ENCODE peak calls at places on chromosomes 7 and 10, in four cellular contexts. Y is BE2C, A is AG04449, S is astrocyte of the spinal cord. U is an unnamed sample.

GRCh38 chr7:99404977-99405320 is 3.4 kb downstream of the PDAP1 start:
- DNase-seq in S (no peak), Y (no peak), A (no peak), U (no peak)

GRCh38 chr7:103752995-103753394 is 236.5 kb downstream of the RELN start:
- DNase-seq in S (no peak), A (no peak), Y (no peak), U (no peak)

GRCh38 chr10:90224791-90225566 is 523.6 kb downstream of the KIF20B start:
- DNase-seq in A (no peak), S (no peak), Y (no peak), U (no peak)

GRCh38 chr7:101792051-101792651 is 25.3 kb upstream of the CUX1 start:
- DNase-seq in Y (peak), A (peak), S (no peak), U (no peak)

GRCh38 chr10:60942604-60943269 is 1.2 kb downstream of the RHOBTB1 start:
- DNase-seq in Y (no peak), A (no peak), S (peak), U (no peak)

GRCh38 chr7:57868771-57869483 is 418.9 kb downstream of the ZNF716 start:
- DNase-seq in A (no peak), Y (no peak), S (no peak), U (no peak)

GRCh38 chr10:132429281-132430230 is 32.6 kb downstream of the PWWP2B start:
- DNase-seq in A (no peak), S (no peak), Y (no peak), U (no peak)

GRCh38 chr7:29480456-29480855 is 83.2 kb upstream of the PRR15 start:
- DNase-seq in Y (no peak), S (no peak), A (no peak), U (no peak)

GRCh38 chr7:75982306-75983064 is 11.9 kb downstream of the TMEM120A start:
- DNase-seq in S (no peak), Y (no peak), A (no peak), U (no peak)

GRCh38 chr10:49025347-49025983 is 85.8 kb upstream of the LRRC18 start:
- DNase-seq in S (no peak), A (no peak), Y (no peak), U (no peak)

GRCh38 chr10:13660545-13660920 is 73.8 kb downstream of the PRPF18 start:
- DNase-seq in S (no peak), Y (no peak), A (no peak), U (no peak)

GRCh38 chr7:118843456-118843855 is 619.0 kb downstream of the ANKRD7 start:
- DNase-seq in A (no peak), S (no peak), Y (no peak), U (no peak)

DNA sequence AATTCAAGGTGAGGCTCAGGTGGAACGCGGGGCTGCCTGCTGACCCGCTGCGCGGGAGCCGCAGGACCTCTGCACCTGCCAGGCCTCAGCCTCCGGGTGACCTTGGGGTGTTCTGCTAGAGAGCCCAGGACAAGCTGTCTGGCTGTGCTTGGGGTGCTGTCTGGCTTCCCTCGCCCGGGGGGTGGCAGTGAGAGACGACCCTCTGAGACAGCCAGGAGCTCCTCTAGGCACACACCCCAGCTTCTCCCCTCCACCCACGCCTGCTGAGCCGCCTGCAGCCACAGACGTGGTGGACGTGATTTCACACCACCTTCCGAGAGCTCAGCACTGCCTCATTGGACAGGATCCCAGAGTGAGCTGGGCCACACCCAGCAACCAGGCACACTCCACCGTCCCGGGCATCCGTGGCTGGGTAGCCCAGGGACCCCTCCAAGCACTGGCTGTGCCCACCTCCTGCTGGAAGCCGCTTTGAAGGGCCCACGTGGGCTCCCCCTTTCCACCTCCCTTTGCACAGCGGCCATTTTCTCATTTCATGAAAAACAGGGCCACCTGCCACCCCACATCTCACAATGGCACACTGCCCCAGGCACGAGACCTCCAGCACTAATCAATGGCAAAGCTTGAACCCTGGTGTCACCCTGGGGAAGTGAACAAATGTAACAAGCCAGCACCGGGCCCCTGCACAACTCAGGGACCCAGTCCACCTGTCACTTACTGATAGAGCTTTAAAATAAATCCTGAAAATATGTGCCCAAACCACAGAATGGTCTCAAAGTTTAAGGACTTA is 35.0 kb downstream of the ZFAND2A start:
- DNase-seq in A (no peak), Y (no peak), S (no peak), U (no peak)
- TF ChIP-seq CTCF in A (no peak), Y (no peak), S (no peak), U (no peak)

DNA sequence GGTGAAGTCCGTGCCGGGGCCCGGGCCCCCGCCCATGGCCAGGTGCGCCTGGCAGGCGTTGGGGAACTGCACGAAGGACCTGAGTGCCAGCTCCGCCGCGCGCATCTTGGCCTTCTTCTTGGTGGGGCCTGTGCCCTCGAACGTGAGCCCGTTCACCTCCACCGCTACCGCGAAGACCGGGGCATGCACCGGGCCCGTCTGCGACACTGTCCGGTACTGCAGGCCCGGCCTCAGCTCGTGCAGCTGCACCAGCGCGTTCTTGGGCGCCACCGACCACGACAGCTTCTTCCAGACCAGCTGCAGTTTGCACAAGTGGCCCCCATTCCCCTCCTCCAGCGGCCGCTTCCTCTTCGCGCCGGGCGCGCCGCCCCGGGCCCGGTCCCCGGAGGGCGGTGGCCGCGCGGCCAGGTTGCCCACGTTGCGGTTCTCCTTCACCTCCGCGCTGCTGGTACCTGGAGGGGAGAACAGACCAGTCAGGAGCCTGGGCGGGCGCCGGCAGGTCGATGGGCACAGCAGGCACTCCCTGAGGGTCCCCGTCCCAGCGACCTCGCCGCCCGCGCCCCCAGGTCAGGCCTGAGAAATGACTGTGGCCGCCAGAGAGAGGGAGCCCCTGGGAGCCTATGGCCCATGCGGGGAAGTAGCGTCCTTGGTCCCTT is 307.4 kb downstream of the WDR37 start:
- DNase-seq in Y (no peak), A (no peak), S (no peak), U (no peak)
- TF ChIP-seq CTCF in Y (no peak), A (no peak), S (no peak), U (no peak)

GRCh38 chr7:73742753-73743641 is 4.4 kb upstream of the ABHD11 start:
- DNase-seq in A (no peak), S (peak), Y (no peak), U (no peak)
- TF ChIP-seq CTCF in A (no peak), S (no peak), Y (no peak), U (no peak)

GRCh38 chr7:92987543-92987942 is 130.2 kb downstream of the SAMD9 start:
- DNase-seq in Y (no peak), S (no peak), A (no peak), U (no peak)

GRCh38 chr7:92988941-92989540 is 128.7 kb downstream of the SAMD9 start:
- DNase-seq in S (no peak), Y (no peak), A (no peak), U (peak)

GRCh38 chr7:92991190-92991589 is 126.6 kb downstream of the SAMD9 start:
- DNase-seq in Y (no peak), S (no peak), A (no peak), U (no peak)

GRCh38 chr7:92987095-92987494 is 130.7 kb downstream of the SAMD9 start:
- DNase-seq in S (peak), Y (no peak), A (peak), U (peak)

DNA sequence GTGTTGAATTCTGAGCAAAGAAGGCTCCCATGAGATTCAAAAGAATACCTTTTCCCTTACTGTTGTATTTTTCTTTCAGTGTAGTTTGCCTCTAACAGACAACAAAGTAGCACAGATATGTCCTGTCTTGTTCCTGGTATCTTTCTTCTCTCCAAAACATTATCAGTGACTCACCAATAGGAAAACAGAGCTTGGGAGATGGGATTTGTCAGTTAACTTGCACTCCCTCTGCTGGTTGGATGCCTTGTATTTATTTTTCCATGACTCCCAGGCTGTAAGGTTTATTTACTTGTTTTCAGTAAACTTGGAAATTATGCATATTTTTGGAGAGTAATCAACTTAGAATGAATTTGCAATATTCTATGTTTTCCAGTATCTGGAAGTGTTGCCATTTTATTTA is 129.7 kb downstream of the SAMD9 start:
- DNase-seq in S (peak), A (no peak), Y (peak), U (peak)
- TF ChIP-seq CTCF in S (peak), A (peak), Y (peak), U (peak)

GRCh38 chr7:116876664-116877442 is 14.5 kb downstream of the CAPZA2 start:
- DNase-seq in A (no peak), S (no peak), Y (peak), U (no peak)
- TF ChIP-seq CTCF in A (no peak), S (no peak), Y (peak), U (no peak)

GRCh38 chr7:31778296-31778695 is 91.3 kb downstream of the PPP1R17 start:
- DNase-seq in Y (no peak), A (no peak), S (no peak), U (no peak)

GRCh38 chr7:31776616-31777015 is 89.6 kb downstream of the PPP1R17 start:
- DNase-seq in S (peak), A (no peak), Y (no peak), U (no peak)

GRCh38 chr7:31783221-31783620 is 96.2 kb downstream of the PPP1R17 start:
- DNase-seq in Y (no peak), A (no peak), S (no peak), U (no peak)

GRCh38 chr7:31785081-31785480 is 98.1 kb downstream of the PPP1R17 start:
- DNase-seq in A (no peak), Y (no peak), S (no peak), U (no peak)

DNA sequence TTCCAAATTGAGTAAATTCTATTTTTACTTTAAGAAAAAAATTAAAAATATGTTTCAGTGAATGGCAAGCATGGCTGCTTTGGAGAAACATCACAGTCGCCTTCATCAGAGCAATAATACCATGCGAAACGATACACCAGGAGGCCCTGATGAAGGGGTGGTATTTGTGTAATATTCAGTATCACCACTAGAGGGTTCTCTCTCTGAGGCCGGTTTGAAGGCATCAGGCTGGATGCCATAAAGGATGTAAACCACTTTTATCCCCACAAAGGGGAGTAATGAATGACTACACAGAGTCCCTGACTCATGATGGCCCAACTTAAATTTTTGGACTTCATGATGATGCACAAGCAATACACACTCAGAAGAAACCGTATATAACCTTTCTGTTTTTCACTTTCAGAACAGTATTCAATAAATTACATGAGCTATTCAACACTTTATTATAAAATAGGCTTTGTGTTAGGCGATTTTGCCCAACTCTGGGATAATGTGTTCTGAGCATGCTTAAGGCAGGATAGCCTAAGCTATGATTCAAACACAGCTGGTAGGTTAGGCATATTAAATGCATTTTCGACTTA is 95.5 kb downstream of the PPP1R17 start:
- DNase-seq in Y (peak), A (no peak), S (peak), U (no peak)
- TF ChIP-seq CTCF in Y (peak), A (peak), S (peak), U (peak)

DNA sequence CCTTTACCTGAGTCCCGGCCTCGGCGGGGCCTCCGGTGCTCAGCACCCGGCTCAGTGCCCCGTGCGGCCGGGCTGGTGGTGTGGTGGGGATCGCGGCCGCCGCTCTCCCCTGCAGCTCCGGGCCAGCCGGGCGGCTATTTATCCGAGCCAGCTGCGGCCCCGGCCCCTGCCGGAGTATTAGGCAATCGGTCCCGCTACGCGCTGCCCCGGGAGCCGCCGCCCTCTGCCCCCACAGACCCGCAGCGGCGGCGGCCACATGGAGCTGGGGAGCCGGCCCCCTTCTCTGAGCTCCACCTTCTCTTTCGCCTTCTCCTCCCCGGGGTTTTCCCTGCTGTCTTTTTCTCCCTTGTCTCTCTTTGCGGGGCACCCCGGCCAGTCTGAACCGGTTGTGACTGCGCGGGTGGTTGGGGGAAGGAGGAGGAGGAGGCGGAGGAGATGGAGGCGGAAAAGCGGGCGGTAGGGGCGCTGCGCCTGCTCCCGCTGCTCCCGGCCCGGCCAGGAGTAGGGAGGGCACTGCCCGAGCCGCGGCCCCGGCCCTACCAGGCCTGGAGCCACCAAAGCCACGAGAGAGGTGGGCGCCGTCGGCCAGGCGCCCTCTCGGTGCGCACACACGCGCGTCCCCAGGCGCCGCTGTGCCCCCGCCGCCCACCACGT is at the start of gene SLC16A9:
- DNase-seq in S (peak), A (no peak), Y (peak), U (no peak)
- TF ChIP-seq CTCF in S (peak), A (peak), Y (peak), U (peak)

DNA sequence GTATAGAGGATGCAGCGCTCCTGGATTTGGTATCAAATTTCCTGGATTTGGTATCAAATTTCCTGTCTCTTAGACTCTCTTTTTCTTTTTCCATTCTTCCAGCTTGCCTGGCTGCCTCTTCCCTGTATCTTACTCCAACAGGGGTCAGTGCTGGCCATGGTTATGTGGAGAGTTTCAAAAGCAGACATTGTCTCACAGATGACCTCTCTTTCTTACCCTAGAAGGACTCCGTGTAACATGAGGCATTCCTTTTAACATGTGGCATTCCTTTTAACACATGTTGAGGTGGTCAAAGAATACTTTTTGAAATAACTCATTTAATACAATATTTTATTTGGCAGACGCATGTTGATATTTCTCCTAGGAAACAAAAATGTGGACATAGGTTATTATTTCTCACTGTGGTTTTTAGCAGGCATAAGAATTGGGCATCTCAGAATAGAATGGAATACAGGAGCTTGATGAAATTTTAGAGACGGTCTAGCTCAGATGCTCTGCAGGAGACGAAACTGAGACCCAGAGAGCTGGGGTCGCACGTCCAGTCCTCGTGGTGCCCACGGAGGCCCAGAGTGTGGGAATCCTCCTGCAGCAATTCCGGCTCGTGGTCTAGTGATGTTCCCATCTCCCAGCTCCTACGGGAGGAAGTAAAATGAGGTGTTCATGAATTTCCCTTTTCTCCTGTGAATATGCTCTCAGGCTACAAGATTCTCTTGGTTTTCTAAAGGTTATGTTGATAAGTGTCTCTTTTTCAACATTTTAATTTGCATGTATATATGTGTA is 59.6 kb upstream of the PITRM1 start:
- DNase-seq in A (no peak), Y (no peak), S (peak), U (no peak)
- TF ChIP-seq CTCF in A (peak), Y (no peak), S (peak), U (no peak)